ENCODE peak calls at places on chromosomes 7 and 10, in five cellular contexts. T is lung, S is transverse colon, F is GM20000, K is right atrium auricular region. X is an unnamed sample.

GRCh38 chr7:36533717-36534116 is 144.1 kb downstream of the ANLN start:
- DNase-seq in T (no peak), F (no peak), K (no peak), S (no peak), X (no peak)

GRCh38 chr10:84244651-84245270 is at the start of gene RGR:
- DNase-seq in S (no peak), T (no peak), K (peak; percentile 70), F (no peak), X (no peak)

GRCh38 chr10:97517778-97518561 is 19.2 kb downstream of the UBTD1 start:
- DNase-seq in K (no peak), T (no peak), S (no peak), F (no peak), X (no peak)

GRCh38 chr7:79984210-79984609 is 150.4 kb upstream of the GNAI1 start:
- DNase-seq in T (no peak), S (no peak), F (no peak), K (no peak), X (no peak)

GRCh38 chr7:43649755-43650274 is 66.9 kb downstream of the STK17A start:
- DNase-seq in F (peak; percentile 65), S (peak; percentile 60), T (no peak), K (no peak), X (no peak)

GRCh38 chr10:63886281-63887025 is 365.3 kb downstream of the REEP3 start:
- DNase-seq in K (no peak), S (no peak), T (no peak), F (no peak), X (no peak)

GRCh38 chr10:21727452-21728168 is 193.6 kb downstream of the MLLT10 start:
- DNase-seq in K (no peak), T (no peak), F (no peak), S (peak; percentile 49), X (no peak)

GRCh38 chr7:101172005-101172853 is 6.9 kb upstream of the VGF start:
- DNase-seq in T (no peak), F (no peak), K (no peak), S (no peak), X (no peak)

GRCh38 chr10:119104653-119105024 is 726 bp downstream of the DENND10 start:
- DNase-seq in K (no peak), T (no peak), S (peak; percentile 24), F (no peak), X (no peak)

GRCh38 chr10:62726142-62726541 is 78.4 kb upstream of the ADO start:
- DNase-seq in K (no peak), T (no peak), S (no peak), F (peak; percentile 58), X (no peak)

GRCh38 chr10:131910663-131911314 is 10.0 kb downstream of the PPP2R2D start:
- DNase-seq in T (no peak), S (no peak), F (no peak), K (no peak), X (no peak)

GRCh38 chr10:12631216-12631615 is 281.9 kb downstream of the CAMK1D start:
- DNase-seq in K (peak; percentile 23), T (no peak), S (no peak), F (no peak), X (no peak)

GRCh38 chr10:118504044-118504944 is 91.2 kb downstream of the PRLHR start:
- DNase-seq in K (no peak), S (no peak), T (no peak), F (no peak), X (no peak)

GRCh38 chr10:131077724-131078123 is 233.8 kb downstream of the TCERG1L start:
- DNase-seq in T (no peak), S (no peak), F (no peak), K (no peak), X (no peak)

GRCh38 chr10:52423369-52423768 is 109.3 kb downstream of the DKK1 start:
- DNase-seq in F (no peak), T (no peak), S (no peak), K (no peak), X (no peak)

GRCh38 chr7:130332259-130333053 is 12.2 kb upstream of the CPA5 start:
- DNase-seq in S (no peak), T (no peak), F (no peak), K (no peak), X (no peak)

GRCh38 chr7:17681965-17682364 is 258.3 kb downstream of the SNX13 start:
- DNase-seq in K (no peak), S (no peak), T (no peak), F (no peak), X (no peak)

GRCh38 chr7:43591551-43592180 is 8.8 kb downstream of the STK17A start:
- DNase-seq in F (no peak), T (no peak), K (no peak), S (no peak), X (no peak)

GRCh38 chr10:61606971-61607907 is 55.5 kb upstream of the CABCOCO1 start:
- DNase-seq in S (no peak), K (no peak), F (no peak), T (no peak), X (no peak)

GRCh38 chr10:7003821-7004220 is 407.0 kb downstream of the SFMBT2 start:
- DNase-seq in F (no peak), K (no peak), S (no peak), T (no peak), X (no peak)

GRCh38 chr10:29030855-29031254 is 258.0 kb upstream of the LYZL1 start:
- DNase-seq in K (no peak), S (no peak), T (no peak), F (no peak), X (no peak)

GRCh38 chr10:36578306-36578705 is 547.1 kb upstream of the ANKRD30A start:
- DNase-seq in S (no peak), K (no peak), T (no peak), F (no peak), X (no peak)

GRCh38 chr7:90408142-90408541 is 4.9 kb downstream of the CLDN12 start:
- DNase-seq in S (no peak), K (no peak), F (no peak), T (no peak), X (no peak)

GRCh38 chr7:135390829-135391228 is 119.1 kb downstream of the CNOT4 start:
- DNase-seq in T (no peak), K (no peak), F (no peak), S (no peak), X (no peak)

GRCh38 chr7:33191326-33191725 is 62.0 kb downstream of the BBS9 start:
- DNase-seq in S (no peak), T (no peak), F (peak; percentile 22), K (no peak), X (no peak)

GRCh38 chr10:123967626-123968243 is 76.1 kb upstream of the CPXM2 start:
- DNase-seq in F (peak; percentile 88), T (peak; percentile 67), S (peak; percentile 76), K (peak; percentile 77), X (peak; percentile 41)

GRCh38 chr10:88064608-88065383 is 201.4 kb downstream of the PTEN start:
- DNase-seq in T (peak; percentile 72), K (peak; percentile 72), S (peak; percentile 50), F (peak; percentile 45), X (peak; percentile 84)

GRCh38 chr10:92594194-92594593 is 1.3 kb downstream of the KIF11 start:
- DNase-seq in S (no peak), T (no peak), F (no peak), K (no peak), X (no peak)

GRCh38 chr10:27439101-27439500 is 65.0 kb upstream of the RAB18 start:
- DNase-seq in S (no peak), K (no peak), T (no peak), F (no peak), X (no peak)

GRCh38 chr7:42071372-42072261 is 165.4 kb downstream of the GLI3 start:
- DNase-seq in S (no peak), K (no peak), T (no peak), F (no peak), X (no peak)
- TF ChIP-seq CTCF in S (peak; percentile 17), K (no peak), T (no peak), F (no peak), X (peak; percentile 12)

DNA sequence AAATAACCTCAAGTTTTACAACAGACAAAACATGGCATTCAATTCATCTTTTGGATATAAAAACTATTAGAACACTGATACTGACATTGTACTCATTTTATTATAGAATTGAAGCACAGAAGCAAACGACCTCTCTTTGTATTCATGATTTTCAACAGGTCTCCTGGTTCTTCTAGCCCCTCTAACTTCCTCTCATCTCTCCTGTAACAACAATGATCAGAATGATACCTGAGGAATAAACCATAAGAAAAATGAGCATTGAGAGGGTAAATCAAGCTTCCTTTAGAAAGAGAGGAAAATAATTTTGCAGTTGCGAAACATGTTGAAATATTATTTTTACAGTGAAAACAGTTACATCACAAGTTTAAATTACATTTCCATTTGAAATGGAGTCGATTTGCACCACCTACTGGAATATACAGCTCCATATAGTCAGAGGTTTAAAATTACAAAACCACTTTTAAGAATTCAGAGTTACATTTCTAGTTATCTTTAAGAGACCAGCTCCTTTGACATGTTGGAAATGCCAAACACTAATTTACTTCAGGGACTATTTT is 17.5 kb upstream of the TEX36 start:
- DNase-seq in T (no peak), K (no peak), F (no peak), S (no peak), X (no peak)
- TF ChIP-seq CTCF in T (no peak), K (no peak), F (no peak), S (no peak), X (no peak)

DNA sequence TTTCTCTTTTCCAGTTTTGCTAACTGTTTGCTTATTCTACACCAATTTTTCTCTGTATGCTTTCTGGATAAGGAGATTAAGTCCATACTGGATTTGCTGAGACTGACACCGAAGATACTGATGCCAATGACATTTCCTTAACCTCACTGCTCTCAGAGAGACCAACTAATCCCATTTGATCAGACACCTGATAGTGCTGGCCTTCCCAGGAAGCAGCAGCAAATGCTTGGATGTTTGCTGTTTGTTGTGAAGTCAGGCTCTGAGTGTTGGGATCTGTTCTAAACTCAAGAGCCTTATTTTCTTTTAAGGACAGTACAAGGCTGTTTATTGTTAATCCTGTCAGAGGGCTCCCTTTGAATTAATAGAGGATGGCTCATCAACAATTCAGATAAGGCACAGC is 143.3 kb downstream of the ANK3 start:
- DNase-seq in K (no peak), T (no peak), F (no peak), S (no peak), X (no peak)
- TF ChIP-seq CTCF in K (no peak), T (no peak), F (no peak), S (no peak), X (no peak)

GRCh38 chr10:91294134-91294906 is 73.9 kb downstream of the PCGF5 start:
- DNase-seq in K (no peak), F (no peak), T (no peak), S (no peak), X (no peak)

GRCh38 chr10:91300011-91300575 is 79.6 kb downstream of the PCGF5 start:
- DNase-seq in S (no peak), F (no peak), K (no peak), T (no peak), X (no peak)

GRCh38 chr10:91298224-91298862 is 77.9 kb downstream of the PCGF5 start:
- DNase-seq in K (peak; percentile 78), F (peak; percentile 75), S (peak; percentile 71), T (peak; percentile 77), X (peak; percentile 39)

GRCh38 chr10:91295346-91295745 is 74.9 kb downstream of the PCGF5 start:
- DNase-seq in F (no peak), S (no peak), K (no peak), T (no peak), X (no peak)

DNA sequence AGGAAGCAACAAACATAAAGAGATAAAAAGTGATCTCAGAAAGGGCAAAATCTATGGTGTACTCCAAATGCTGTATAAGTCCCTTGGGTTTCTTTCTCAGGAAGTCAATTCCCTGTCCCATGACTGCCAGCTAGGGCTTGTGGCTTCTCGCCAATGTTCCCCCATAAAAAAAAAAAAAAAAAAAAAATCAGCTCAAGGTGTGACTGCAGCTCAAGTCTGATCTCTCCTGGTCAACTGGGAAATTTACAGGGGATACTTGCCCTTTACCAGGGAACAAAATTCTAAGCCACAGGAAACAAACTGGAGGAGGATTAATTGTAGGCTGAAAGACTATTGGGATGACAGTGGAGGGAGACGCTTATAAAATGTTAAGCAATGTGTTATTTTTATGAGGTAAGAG is 76.0 kb downstream of the PCGF5 start:
- DNase-seq in S (no peak), K (no peak), F (no peak), T (no peak), X (no peak)
- TF ChIP-seq CTCF in S (no peak), K (peak; percentile 14), F (no peak), T (no peak), X (no peak)

X was measured in omental fat pad.